ENCODE peak calls at places on chromosome 19, in four cellular contexts. H, B, Z and T are unnamed samples.

GRCh38 chr19:30703645-30704044 is 331.5 kb downstream of the ZNF536 start:
- DNase-seq in H (no peak), B (no peak), Z (no peak), T (no peak)

GRCh38 chr19:47447470-47448359 is 24.0 kb downstream of the SLC8A2 start:
- DNase-seq in H (peak), B (no peak), Z (peak), T (peak)

GRCh38 chr19:28731113-28731512 is 481.8 kb downstream of the UQCRFS1 start:
- DNase-seq in H (no peak), B (no peak), Z (no peak), T (no peak)

GRCh38 chr19:36420961-36421748 is 2.7 kb upstream of the ZFP82 start:
- DNase-seq in H (no peak), B (peak), Z (peak), T (no peak)

GRCh38 chr19:798415-799075 is 1.3 kb downstream of the PTBP1 start:
- DNase-seq in H (peak), B (peak), Z (no peak), T (no peak)

GRCh38 chr19:14318873-14319272 is 62.4 kb upstream of the ADGRE5 start:
- DNase-seq in H (peak), B (peak), Z (peak), T (peak)

GRCh38 chr19:4633140-4633967 is 6.0 kb upstream of the TNFAIP8L1 start:
- DNase-seq in H (peak), B (peak), Z (peak), T (peak)

GRCh38 chr19:41887711-41888382 is 4.9 kb downstream of the ARHGEF1 start:
- DNase-seq in H (peak), B (peak), Z (no peak), T (peak)

GRCh38 chr19:444677-445210 is 16.1 kb downstream of the SHC2 start:
- DNase-seq in H (no peak), B (no peak), Z (no peak), T (no peak)

GRCh38 chr19:54203151-54203611 is 2.5 kb downstream of the RPS9 start:
- DNase-seq in H (no peak), B (no peak), Z (no peak), T (peak)

GRCh38 chr19:50821248-50821612 is 2.4 kb downstream of the KLK1 start:
- DNase-seq in H (no peak), B (no peak), Z (no peak), T (no peak)

GRCh38 chr19:5828661-5829566 is 10.6 kb downstream of the FUT6 start:
- DNase-seq in H (peak), B (peak), Z (no peak), T (no peak)

GRCh38 chr19:5827891-5828660 is 11.4 kb downstream of the FUT6 start:
- DNase-seq in H (peak), B (peak), Z (peak), T (peak)

GRCh38 chr19:5824791-5825577 is 14.5 kb downstream of the FUT6 start:
- DNase-seq in H (no peak), B (no peak), Z (no peak), T (no peak)

GRCh38 chr19:5827342-5827890 is 12.1 kb downstream of the FUT6 start:
- DNase-seq in H (no peak), B (no peak), Z (no peak), T (no peak)

DNA sequence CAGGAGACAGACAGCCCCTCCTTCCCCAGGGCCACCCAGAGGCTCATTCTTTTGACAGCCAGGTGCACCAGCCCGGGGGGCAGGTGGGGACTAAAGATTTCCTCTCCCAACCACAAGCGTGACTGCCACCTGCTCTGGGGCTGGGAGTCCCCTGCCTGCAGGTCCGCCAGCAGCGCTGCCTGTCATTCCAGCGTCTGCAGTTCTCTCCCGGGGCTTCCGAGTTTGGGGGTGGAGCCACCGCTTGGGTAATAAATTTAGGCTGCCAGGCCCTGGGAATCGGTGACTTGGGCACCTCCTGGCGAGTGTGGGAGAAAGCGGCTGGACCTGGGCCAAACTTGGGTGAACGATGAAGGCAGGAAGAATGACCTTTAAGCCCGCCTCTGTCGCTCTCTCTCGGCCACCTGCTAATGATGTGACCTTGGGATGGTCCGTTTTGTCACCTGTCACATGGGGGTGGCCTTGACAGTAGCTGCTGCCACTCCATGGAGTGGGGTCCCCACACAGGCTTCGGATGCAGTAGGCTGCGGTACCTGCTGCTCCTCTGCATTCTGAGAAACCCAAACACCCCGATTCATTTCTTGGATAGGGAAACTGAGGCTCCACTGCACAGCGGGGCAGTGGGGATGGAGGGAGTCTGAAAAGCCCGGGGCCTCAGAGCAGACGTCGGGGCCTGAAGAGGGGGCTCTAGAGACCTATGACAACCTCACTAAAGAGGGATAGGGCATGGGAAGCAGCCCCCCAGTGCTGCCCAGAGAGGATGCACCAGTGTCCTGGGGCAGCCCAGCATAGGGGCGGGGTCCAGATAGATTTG is 12.8 kb downstream of the FUT6 start:
- DNase-seq in H (peak), B (peak), Z (no peak), T (peak)
- TF ChIP-seq CTCF in H (peak), B (peak), Z (no peak), T (no peak)

GRCh38 chr19:13011653-13012389 is 16.5 kb downstream of the NFIX start:
- DNase-seq in H (peak), B (no peak), Z (no peak), T (no peak)
- TF ChIP-seq CTCF in H (peak), B (no peak), Z (no peak), T (no peak)

GRCh38 chr19:32041681-32042292 is 303.6 kb upstream of the ZNF507 start:
- DNase-seq in H (peak), B (peak), Z (peak), T (no peak)
- TF ChIP-seq CTCF in H (peak), B (peak), Z (peak), T (no peak)

GRCh38 chr19:3342246-3342645 is 24.1 kb upstream of the NFIC start:
- DNase-seq in H (no peak), B (no peak), Z (no peak), T (no peak)

GRCh38 chr19:3343619-3344502 is 22.5 kb upstream of the NFIC start:
- DNase-seq in H (peak), B (peak), Z (no peak), T (peak)

GRCh38 chr19:3345850-3346460 is 20.4 kb upstream of the NFIC start:
- DNase-seq in H (no peak), B (no peak), Z (no peak), T (no peak)

GRCh38 chr19:3346677-3347353 is 19.6 kb upstream of the NFIC start:
- DNase-seq in H (peak), B (peak), Z (no peak), T (no peak)

DNA sequence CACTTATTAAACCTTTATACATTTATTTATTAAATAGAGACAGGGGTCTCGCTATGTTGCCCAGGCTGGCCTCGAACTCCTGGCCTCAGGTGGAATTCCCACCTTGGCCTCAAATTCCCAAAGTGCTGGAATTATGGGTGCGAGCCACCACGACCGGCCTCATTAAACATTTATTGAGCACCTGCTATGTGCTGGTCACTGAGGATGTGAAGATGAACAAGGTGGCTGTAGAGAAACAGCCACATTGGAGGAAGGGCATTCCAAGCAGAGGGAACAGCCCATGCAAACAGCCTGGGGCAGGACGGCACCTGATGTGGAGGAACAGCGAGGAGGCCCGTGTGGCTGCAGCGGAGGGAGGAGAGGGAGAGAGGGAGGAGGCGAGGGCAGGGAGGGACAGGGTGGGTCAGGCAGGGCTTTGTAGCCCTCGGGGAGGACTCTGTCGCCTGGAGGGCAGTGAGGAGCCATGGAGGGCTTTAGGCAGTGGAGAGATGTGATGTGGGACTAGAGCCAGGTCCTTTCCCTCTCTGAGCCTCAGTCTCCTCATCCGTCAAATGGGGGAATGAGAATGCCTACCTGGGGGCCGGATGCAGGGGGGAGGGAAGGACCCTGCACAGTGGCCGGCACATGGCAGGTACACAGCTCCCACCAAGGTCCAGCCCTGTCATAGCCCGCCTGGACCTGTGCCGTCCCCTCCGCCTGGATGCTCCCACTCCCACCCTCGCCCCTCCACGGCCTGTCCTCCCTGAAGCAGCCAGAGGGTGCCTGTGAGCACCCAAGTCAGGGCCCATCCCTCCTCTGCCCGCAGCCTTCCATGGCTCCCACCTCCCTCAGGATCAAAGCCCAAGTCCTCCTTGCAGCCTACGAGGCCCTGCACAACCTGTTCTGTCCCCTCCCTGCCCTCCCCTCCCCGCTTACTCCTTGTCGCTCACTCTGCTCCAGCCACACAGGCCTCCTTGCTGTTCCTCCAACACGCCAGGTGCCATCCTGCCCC is 21.5 kb upstream of the NFIC start:
- DNase-seq in H (no peak), B (no peak), Z (no peak), T (no peak)
- TF ChIP-seq CTCF in H (no peak), B (no peak), Z (no peak), T (no peak)

DNA sequence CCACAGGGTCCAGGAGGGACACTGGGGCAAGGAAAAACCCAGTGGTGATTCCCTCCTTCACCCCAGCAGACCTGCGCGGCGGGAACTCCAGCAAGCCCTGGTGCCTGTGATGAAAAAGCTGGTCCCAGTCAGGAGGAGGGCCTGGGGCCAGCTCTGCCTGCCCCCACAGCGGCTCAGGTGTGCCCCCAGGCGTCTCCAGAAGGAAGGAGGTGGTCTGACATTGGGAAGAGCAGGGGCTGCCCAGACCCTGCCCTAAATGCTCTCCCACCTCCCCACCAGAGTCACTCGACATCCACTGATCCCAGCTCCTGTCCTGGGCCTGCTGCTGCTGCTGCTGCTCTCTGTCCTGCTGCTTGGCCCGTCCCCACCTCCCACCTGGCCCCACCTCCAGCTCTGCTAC is 6.2 kb downstream of the PTH2 start:
- DNase-seq in H (peak), B (no peak), Z (no peak), T (no peak)
- TF ChIP-seq CTCF in H (peak), B (no peak), Z (no peak), T (no peak)

GRCh38 chr19:1813197-1813836 is 1.2 kb upstream of the ATP8B3 start:
- DNase-seq in H (no peak), B (no peak), Z (no peak), T (no peak)

GRCh38 chr19:1812426-1813196 is 535 bp upstream of the ATP8B3 start:
- DNase-seq in H (peak), B (peak), Z (peak), T (peak)

GRCh38 chr19:1811472-1811894 is 593 bp downstream of the ATP8B3 start:
- DNase-seq in H (no peak), B (no peak), Z (no peak), T (peak)

GRCh38 chr19:1810439-1811160 is 1.5 kb downstream of the ATP8B3 start:
- DNase-seq in H (no peak), B (no peak), Z (no peak), T (no peak)

GRCh38 chr19:1811942-1812425 is at the start of gene ATP8B3:
- DNase-seq in H (no peak), B (no peak), Z (no peak), T (peak)
- TF ChIP-seq CTCF in H (peak), B (no peak), Z (no peak), T (no peak)